ENCODE peak calls at places on chromosomes 4 and X, in ten cellular contexts. T is CD8-positive, alpha-beta T cell; V is CD4-positive, alpha-beta T cell; G is RPMI7951; Q is NCI-H1092; C is LoVo; R is activated CD4-positive, alpha-beta memory T cell treated with anti-CD3 and anti-CD28 coated beads, Interleukin-2, amount 10 ng/mL, durations not matched to agents 7 days and 5 days; Y is AG04449; P is adrenal gland; W is ureter. N is an unnamed sample.

GRCh38 chrX:110795645-110796510 is at the start of gene CHRDL1:
- DNase-seq in Q (peak), C (no peak), V (no peak), W (peak), P (no peak), T (no peak), G (peak), Y (no peak), R (no peak), N (peak)

GRCh38 chr4:63493265-63493664 is 916.0 kb downstream of the TECRL start:
- DNase-seq in P (no peak), R (no peak), G (no peak), Q (no peak), Y (no peak), T (no peak), V (no peak), C (no peak), W (no peak), N (no peak)

GRCh38 chrX:103396186-103396585 is 19.8 kb downstream of the BEX3 start:
- DNase-seq in V (no peak), C (no peak), G (peak), T (no peak), R (no peak), W (no peak), Y (peak), Q (no peak), P (no peak), N (peak)

GRCh38 chrX:22373094-22373493 is 100.4 kb downstream of the CBLL2 start:
- DNase-seq in V (no peak), T (no peak), Q (no peak), P (no peak), R (no peak), W (no peak), C (no peak), Y (no peak), G (no peak), N (no peak)

GRCh38 chr4:17373666-17374065 is 138.2 kb downstream of the QDPR start:
- DNase-seq in V (no peak), R (no peak), Q (no peak), P (no peak), Y (no peak), W (no peak), G (no peak), T (no peak), C (no peak), N (no peak)

GRCh38 chr4:110492522-110492921 is 16.6 kb downstream of the ENPEP start:
- DNase-seq in Q (no peak), W (no peak), V (no peak), R (no peak), G (no peak), P (no peak), Y (no peak), T (no peak), C (no peak), N (no peak)

GRCh38 chr4:7335363-7336066 is 99.2 kb downstream of the PSAPL1 start:
- DNase-seq in G (no peak), Y (no peak), W (no peak), P (peak), Q (no peak), R (peak), V (no peak), T (peak), C (peak), N (no peak)

GRCh38 chr4:44545781-44546180 is 97.2 kb upstream of the KCTD8 start:
- DNase-seq in C (no peak), T (no peak), P (no peak), Q (no peak), W (no peak), V (no peak), R (no peak), G (no peak), Y (no peak), N (no peak)

GRCh38 chr4:186644737-186645261 is 78.9 kb downstream of the FAT1 start:
- DNase-seq in V (no peak), C (peak), P (no peak), Y (no peak), G (peak), W (no peak), T (no peak), R (no peak), Q (no peak), N (no peak)

GRCh38 chr4:181971411-181971810 is 271.8 kb upstream of the TENM3 start:
- DNase-seq in P (no peak), R (no peak), V (no peak), Y (no peak), W (no peak), Q (no peak), G (peak), T (no peak), C (no peak), N (peak)

GRCh38 chr4:8192748-8193738 is 6.0 kb upstream of the SH3TC1 start:
- DNase-seq in Y (no peak), V (peak), T (no peak), W (peak), P (peak), Q (peak), C (no peak), R (peak), G (peak), N (peak)

GRCh38 chr4:102723511-102723910 is 37.3 kb downstream of the MANBA start:
- DNase-seq in Y (no peak), R (no peak), T (no peak), Q (no peak), C (no peak), V (no peak), P (no peak), W (no peak), G (no peak), N (no peak)

GRCh38 chr4:183074288-183074990 is 24.6 kb upstream of the WWC2 start:
- DNase-seq in P (no peak), Y (no peak), V (no peak), R (no peak), W (no peak), C (no peak), T (no peak), G (no peak), Q (no peak), N (no peak)

GRCh38 chr4:86184216-86184915 is 175.5 kb downstream of the MAPK10 start:
- DNase-seq in C (no peak), Y (no peak), W (no peak), R (no peak), P (no peak), Q (no peak), V (no peak), T (no peak), G (no peak), N (no peak)

GRCh38 chr4:152501846-152502536 is 33.9 kb downstream of the FBXW7 start:
- DNase-seq in Y (no peak), V (no peak), G (no peak), W (no peak), T (no peak), R (no peak), C (no peak), P (no peak), Q (no peak), N (no peak)

GRCh38 chr4:115851918-115852766 is 738.7 kb upstream of the NDST4 start:
- DNase-seq in Y (no peak), W (no peak), V (no peak), C (peak), G (peak), T (no peak), P (peak), Q (peak), R (no peak), N (peak)

GRCh38 chr4:143084566-143084965 is 100.2 kb upstream of the USP38 start:
- DNase-seq in V (no peak), W (no peak), C (no peak), P (no peak), R (no peak), T (no peak), G (no peak), Q (no peak), Y (no peak), N (peak)

GRCh38 chrX:10242036-10242435 is 85.3 kb downstream of the CLCN4 start:
- DNase-seq in G (no peak), Q (no peak), V (no peak), T (no peak), C (no peak), R (no peak), P (no peak), W (no peak), Y (no peak), N (no peak)

N was measured in HT1080.